ENCODE peak calls at places on chromosomes 4 and X, in six cellular contexts. K is germinal center; F is activated naive CD4-positive, alpha-beta T cell treated with anti-CD3 and anti-CD28 coated beads, Interleukin-2, amount 50 U/mL, for 16 hours; Z is NCI-H524 treated with DMSO at 0.1 percent for 48 hours; E is progenitor cell of endocrine pancreas; W is activated T-cell treated with anti-CD3 and anti-CD28 coated beads, Interleukin-2, amount 50 U/mL, for 72 hours. Y is an unnamed sample.

GRCh38 chr4:52824270-52824602 is 37.9 kb upstream of the RASL11B start:
- DNase-seq in K (no peak), F (no peak), Z (no peak), E (no peak), W (no peak), Y (no peak)

GRCh38 chrX:152637649-152638442 is at the start of gene GABRQ:
- DNase-seq in K (no peak), F (no peak), Z (peak), E (peak), W (peak), Y (no peak)

GRCh38 chr4:10743357-10743756 is 58.8 kb upstream of the CLNK start:
- DNase-seq in K (peak), F (no peak), Z (no peak), E (no peak), W (no peak), Y (no peak)

GRCh38 chrX:18887177-18887820 is 96.6 kb downstream of the PHKA2 start:
- DNase-seq in K (no peak), F (no peak), Z (no peak), E (no peak), W (no peak), Y (no peak)

GRCh38 chrX:34654939-34655338 is 2.1 kb downstream of the TMEM47 start:
- DNase-seq in K (no peak), F (no peak), Z (no peak), E (no peak), W (no peak), Y (no peak)

GRCh38 chr4:184099541-184099966 is 118.1 kb downstream of the ENPP6 start:
- DNase-seq in K (no peak), F (no peak), Z (peak), E (no peak), W (no peak), Y (no peak)

GRCh38 chr4:176999943-177000543 is 207.3 kb upstream of the VEGFC start:
- DNase-seq in K (no peak), F (no peak), Z (no peak), E (no peak), W (no peak), Y (no peak)

GRCh38 chrX:107687445-107687844 is 59.1 kb downstream of the PRPS1 start:
- DNase-seq in K (no peak), F (no peak), Z (no peak), E (no peak), W (no peak), Y (no peak)

GRCh38 chr4:76058888-76059426 is 15.6 kb upstream of the ART3 start:
- DNase-seq in K (no peak), F (no peak), Z (no peak), E (no peak), W (no peak), Y (no peak)

GRCh38 chrX:37697169-37697760 is 11.7 kb downstream of the XK start:
- DNase-seq in K (no peak), F (no peak), Z (no peak), E (no peak), W (no peak), Y (no peak)

GRCh38 chrX:120512627-120513026 is 43.5 kb upstream of the LAMP2 start:
- DNase-seq in K (no peak), F (no peak), Z (no peak), E (no peak), W (no peak), Y (no peak)

GRCh38 chr4:51850294-51850693 is 7.3 kb downstream of the DCUN1D4 start:
- DNase-seq in K (no peak), F (no peak), Z (no peak), E (no peak), W (no peak), Y (no peak)

GRCh38 chr4:189364032-189364449 is 576.6 kb upstream of the FRG1 start:
- DNase-seq in K (no peak), F (no peak), Z (no peak), E (no peak), W (no peak), Y (no peak)

GRCh38 chr4:71472946-71473345 is 134.1 kb downstream of the SLC4A4 start:
- DNase-seq in K (no peak), F (no peak), Z (no peak), E (no peak), W (no peak), Y (no peak)

GRCh38 chr4:30600246-30600645 is 119.9 kb upstream of the PCDH7 start:
- DNase-seq in K (no peak), F (no peak), Z (no peak), E (no peak), W (no peak), Y (no peak)

GRCh38 chrX:54181196-54181953 is 1.7 kb downstream of the FAM120C start:
- DNase-seq in K (no peak), F (no peak), Z (no peak), E (no peak), W (no peak), Y (no peak)